ENCODE peak calls at places on chromosome 2, in nine cellular contexts. C, O, L, Z, N, X, P, W and K are unnamed samples.

GRCh38 chr2:39779926-39780325 is 868 bp upstream of the THUMPD2 start:
- DNase-seq in X (no peak), C (no peak), O (no peak), L (no peak), Z (no peak), P (no peak), W (no peak), N (no peak), K (no peak)

GRCh38 chr2:33267043-33267442 is 209.4 kb upstream of the RASGRP3 start:
- DNase-seq in C (no peak), W (no peak), X (no peak), Z (no peak), P (no peak), L (no peak), O (no peak), N (no peak), K (no peak)

GRCh38 chr2:133819906-133820305 is 251.6 kb upstream of the NCKAP5 start:
- DNase-seq in Z (no peak), P (no peak), W (no peak), O (no peak), L (no peak), X (no peak), N (no peak), C (no peak), K (no peak)

GRCh38 chr2:6054394-6054732 is 362.2 kb downstream of the SOX11 start:
- DNase-seq in P (no peak), C (no peak), O (no peak), N (no peak), L (no peak), X (peak; percentile 60), Z (no peak), W (peak; percentile 75), K (no peak)

GRCh38 chr2:208033701-208034502 is 8.6 kb upstream of the PLEKHM3 start:
- DNase-seq in O (peak; percentile 44), C (peak; percentile 61), Z (peak; percentile 25), X (peak; percentile 80), L (no peak), W (peak; percentile 3), N (no peak), P (peak; percentile 27), K (peak; percentile 73)

GRCh38 chr2:108936868-108937265 is 52.2 kb downstream of the EDAR start:
- DNase-seq in N (no peak), P (no peak), O (no peak), X (no peak), L (no peak), Z (no peak), C (no peak), W (no peak), K (no peak)

GRCh38 chr2:95291222-95291621 is 5.9 kb upstream of the KCNIP3 start:
- DNase-seq in L (no peak), P (no peak), O (no peak), X (no peak), W (no peak), Z (no peak), N (no peak), C (no peak), K (no peak)

GRCh38 chr2:38658613-38659012 is 7.3 kb upstream of the GALM start:
- DNase-seq in W (no peak), P (no peak), L (no peak), Z (no peak), N (no peak), O (no peak), X (no peak), C (no peak), K (no peak)

GRCh38 chr2:47402555-47402804 is 476 bp upstream of the MSH2 start:
- DNase-seq in C (no peak), Z (no peak), O (no peak), L (no peak), W (no peak), P (no peak), X (no peak), N (no peak), K (no peak)

GRCh38 chr2:12684471-12684936 is 32.2 kb upstream of the TRIB2 start:
- DNase-seq in W (no peak), X (no peak), N (no peak), L (no peak), Z (no peak), P (no peak), O (no peak), C (no peak), K (no peak)

GRCh38 chr2:102437122-102437521 is 14.2 kb downstream of the IL18RAP start:
- DNase-seq in C (no peak), O (no peak), X (no peak), Z (no peak), P (no peak), W (no peak), N (no peak), L (no peak), K (no peak)

GRCh38 chr2:45748239-45748638 is 96.8 kb downstream of the PRKCE start:
- DNase-seq in L (no peak), O (no peak), C (no peak), X (no peak), N (no peak), Z (no peak), P (no peak), W (no peak), K (no peak)

GRCh38 chr2:12733846-12734245 is 17.1 kb downstream of the TRIB2 start:
- DNase-seq in O (no peak), L (no peak), X (no peak), C (no peak), W (no peak), Z (no peak), N (no peak), P (no peak), K (peak; percentile 26)

GRCh38 chr2:68127358-68128242 is 30.1 kb upstream of the PNO1 start:
- DNase-seq in W (no peak), O (no peak), P (no peak), N (no peak), X (no peak), C (no peak), Z (no peak), L (no peak), K (no peak)

GRCh38 chr2:185689906-185690539 is 48.6 kb upstream of the FSIP2 start:
- DNase-seq in X (no peak), P (no peak), O (no peak), Z (no peak), W (no peak), N (no peak), C (no peak), L (no peak), K (no peak)

GRCh38 chr2:10521891-10522448 is 73.8 kb upstream of the ODC1 start:
- DNase-seq in W (no peak), C (no peak), N (no peak), P (no peak), L (no peak), Z (no peak), X (no peak), O (no peak), K (no peak)

GRCh38 chr2:16885027-16885426 is 219.4 kb upstream of the CYRIA start:
- DNase-seq in W (no peak), O (no peak), P (no peak), N (no peak), X (peak; percentile 22), L (no peak), Z (no peak), C (no peak), K (no peak)

GRCh38 chr2:6946722-6947121 is 29.5 kb downstream of the RNF144A start:
- DNase-seq in W (no peak), N (no peak), X (no peak), C (no peak), P (no peak), O (no peak), L (no peak), Z (peak; percentile 75), K (no peak)

GRCh38 chr2:38613126-38613848 is 10.6 kb upstream of the HNRNPLL start:
- DNase-seq in X (no peak), O (no peak), L (no peak), W (no peak), Z (no peak), N (no peak), P (no peak), C (no peak), K (no peak)

GRCh38 chr2:99354060-99354459 is 16.9 kb downstream of the EIF5B start:
- DNase-seq in O (no peak), L (no peak), X (no peak), N (no peak), C (no peak), P (no peak), W (no peak), Z (no peak), K (no peak)

GRCh38 chr2:7430421-7430868 is 513.2 kb downstream of the RNF144A start:
- DNase-seq in N (no peak), C (no peak), O (no peak), Z (no peak), W (no peak), P (no peak), L (no peak), X (peak; percentile 53), K (no peak)

GRCh38 chr2:26010943-26011342 is 22.9 kb upstream of the RAB10 start:
- DNase-seq in O (no peak), C (no peak), L (no peak), N (no peak), Z (no peak), X (no peak), P (no peak), W (no peak), K (no peak)

GRCh38 chr2:75068546-75068945 is 110.1 kb downstream of the POLE4 start:
- DNase-seq in N (no peak), P (no peak), C (no peak), L (no peak), O (no peak), X (no peak), W (no peak), Z (no peak), K (peak; percentile 4)

GRCh38 chr2:105518897-105519296 is 120.0 kb upstream of the FHL2 start:
- DNase-seq in Z (no peak), C (no peak), W (no peak), X (peak; percentile 23), P (no peak), L (no peak), O (no peak), N (no peak), K (peak; percentile 33)

GRCh38 chr2:175187378-175187777 is 5.9 kb upstream of the ATP5MC3 start:
- DNase-seq in L (no peak), X (peak; percentile 81), O (no peak), N (no peak), C (peak; percentile 47), Z (peak; percentile 21), W (no peak), P (no peak), K (peak; percentile 25)

GRCh38 chr2:176533505-176534193 is 264.4 kb downstream of the MTX2 start:
- DNase-seq in O (no peak), W (no peak), P (no peak), X (no peak), N (no peak), C (no peak), L (no peak), Z (no peak), K (no peak)

GRCh38 chr2:178912416-178913056 is 105.3 kb upstream of the TTN start:
- DNase-seq in O (no peak), N (no peak), L (no peak), W (no peak), C (peak; percentile 27), P (no peak), Z (no peak), X (no peak), K (no peak)

GRCh38 chr2:128435576-128436497 is 117.2 kb upstream of the HS6ST1 start:
- DNase-seq in W (no peak), P (no peak), X (no peak), C (no peak), L (no peak), Z (no peak), O (no peak), N (peak; percentile 68), K (no peak)

GRCh38 chr2:204749319-204749718 is 204.0 kb downstream of the PARD3B start:
- DNase-seq in Z (no peak), O (no peak), N (no peak), C (no peak), X (no peak), L (no peak), P (no peak), W (no peak), K (no peak)

GRCh38 chr2:241702405-241703127 is 727 bp downstream of the ING5 start:
- DNase-seq in O (peak; percentile 91), L (peak; percentile 79), W (peak; percentile 73), Z (peak; percentile 81), N (peak; percentile 38), P (peak; percentile 94), C (peak; percentile 87), X (peak; percentile 93), K (peak; percentile 83)

GRCh38 chr2:240529344-240529999 is 28.3 kb downstream of the ANKMY1 start:
- DNase-seq in N (no peak), Z (no peak), P (no peak), L (no peak), C (no peak), X (no peak), W (no peak), O (no peak), K (no peak)